ENCODE peak calls at places on chromosomes 13 and 19, in nine cellular contexts. G is NCI-H146; P is stimulated activated CD8-positive, alpha-beta memory T cell treated with anti-CD3 and anti-CD28 coated beads, Interleukin-4, amount 100 ng/mL, for 24 hours; J is hepatic stellate cell; K is cardiac muscle cell; F is progenitor cell of endocrine pancreas; U is right cardiac atrium; W is non-pigmented ciliary epithelial cell; H is T-helper 17 cell. E is an unnamed sample.

GRCh38 chr19:58097349-58097748 is 682 bp downstream of the ZSCAN18 start:
- DNase-seq in W (no peak), G (no peak), F (no peak), U (no peak), J (no peak), H (no peak), P (no peak), K (no peak), E (no peak)

GRCh38 chr13:94707400-94708021 is 4.8 kb downstream of the SOX21 start:
- DNase-seq in K (no peak), U (no peak), W (no peak), J (no peak), G (peak; percentile 42), F (no peak), H (no peak), P (no peak), E (no peak)

GRCh38 chr13:23678768-23679167 is 108.6 kb downstream of the TNFRSF19 start:
- DNase-seq in H (no peak), W (no peak), G (no peak), F (no peak), U (no peak), J (no peak), P (no peak), K (no peak), E (no peak)

GRCh38 chr19:30227071-30227621 is 145.0 kb upstream of the ZNF536 start:
- DNase-seq in K (no peak), H (no peak), U (no peak), J (no peak), G (no peak), F (no peak), P (no peak), W (no peak), E (no peak)

GRCh38 chr13:20006206-20006605 is 47.7 kb downstream of the ZMYM2 start:
- DNase-seq in J (peak; percentile 34), K (no peak), U (no peak), F (no peak), H (no peak), P (no peak), G (no peak), W (peak; percentile 19), E (no peak)

GRCh38 chr19:48502720-48503018 is 9.0 kb downstream of the LMTK3 start:
- DNase-seq in G (no peak), U (no peak), W (no peak), J (no peak), H (no peak), K (no peak), P (no peak), F (no peak), E (no peak)

GRCh38 chr19:8004723-8005513 is 523 bp downstream of the ELAVL1 start:
- DNase-seq in J (peak; percentile 35), K (peak; percentile 53), P (peak; percentile 6), G (peak; percentile 10), H (peak; percentile 30), W (no peak), U (no peak), F (no peak), E (no peak)

GRCh38 chr13:36086117-36086516 is 45.1 kb downstream of the DCLK1 start:
- DNase-seq in H (no peak), K (no peak), U (no peak), W (no peak), G (peak; percentile 95), P (no peak), J (no peak), F (peak; percentile 17), E (no peak)

GRCh38 chr13:36347826-36348225 is 1.6 kb upstream of the SPART start:
- DNase-seq in J (no peak), H (no peak), K (no peak), G (no peak), W (no peak), U (no peak), P (no peak), F (no peak), E (no peak)

GRCh38 chr19:3700242-3701032 is at the start of gene PIP5K1C:
- DNase-seq in J (peak; percentile 91), U (peak; percentile 89), H (peak; percentile 90), K (peak; percentile 95), P (peak; percentile 91), W (no peak), G (peak; percentile 76), F (peak; percentile 94), E (no peak)

GRCh38 chr19:21022996-21023395 is 2.5 kb downstream of the ZNF430 start:
- DNase-seq in F (no peak), P (no peak), W (peak; percentile 60), H (no peak), K (no peak), J (no peak), G (no peak), U (no peak), E (no peak)

GRCh38 chr13:41709511-41709910 is 251.4 kb downstream of the VWA8 start:
- DNase-seq in H (no peak), G (no peak), W (no peak), J (no peak), P (no peak), F (no peak), K (no peak), U (no peak), E (no peak)

GRCh38 chr19:15124572-15125231 is 17.5 kb downstream of the SYDE1 start:
- DNase-seq in U (no peak), F (peak; percentile 67), H (no peak), J (no peak), K (no peak), W (no peak), P (no peak), G (peak; percentile 49), E (no peak)

GRCh38 chr13:99694251-99694650 is 193.0 kb downstream of the TM9SF2 start:
- DNase-seq in W (no peak), J (no peak), K (no peak), U (no peak), F (no peak), G (no peak), P (no peak), H (no peak), E (no peak)

GRCh38 chr19:40416918-40417713 is 3.9 kb upstream of the PRX start:
- DNase-seq in W (no peak), K (no peak), F (no peak), G (no peak), P (no peak), U (peak; percentile 76), H (no peak), J (peak; percentile 75), E (no peak)

GRCh38 chr19:50358483-50359431 is 6.7 kb downstream of the NAPSA start:
- DNase-seq in H (peak; percentile 65), F (no peak), J (peak; percentile 92), W (no peak), G (no peak), U (peak; percentile 83), K (no peak), P (peak; percentile 62), E (no peak)

GRCh38 chr19:13961826-13962737 is 9.8 kb downstream of the DCAF15 start:
- DNase-seq in F (no peak), U (peak; percentile 45), P (no peak), H (no peak), J (no peak), G (no peak), W (no peak), K (peak; percentile 36), E (no peak)

GRCh38 chr13:72255908-72256307 is 388.9 kb upstream of the DACH1 start:
- DNase-seq in P (no peak), K (peak; percentile 77), G (peak; percentile 55), H (no peak), F (peak; percentile 14), U (no peak), W (peak; percentile 15), J (no peak), E (no peak)

GRCh38 chr13:39836038-39836437 is 180.6 kb downstream of the COG6 start:
- DNase-seq in U (no peak), G (no peak), H (no peak), F (no peak), W (no peak), J (no peak), P (no peak), K (no peak), E (no peak)

GRCh38 chr19:27851543-27852060 is 1361.3 kb downstream of the UQCRFS1 start:
- DNase-seq in G (no peak), K (no peak), H (no peak), J (no peak), P (no peak), U (no peak), W (no peak), F (no peak), E (no peak)

GRCh38 chr19:17967258-17968051 is 548 bp downstream of the KCNN1 start:
- DNase-seq in H (no peak), K (no peak), W (no peak), U (no peak), J (no peak), F (no peak), G (no peak), P (no peak), E (no peak)

GRCh38 chr19:48297975-48298374 is 27.4 kb upstream of the EMP3 start:
- DNase-seq in U (no peak), K (no peak), G (no peak), H (no peak), P (no peak), W (no peak), J (no peak), F (no peak), E (no peak)

GRCh38 chr13:97600438-97601080 is 166.6 kb downstream of the RAP2A start:
- DNase-seq in J (peak; percentile 8), H (no peak), U (no peak), F (no peak), G (no peak), W (peak; percentile 41), P (no peak), K (no peak), E (no peak)

GRCh38 chr19:15828121-15828620 is 12.7 kb upstream of the OR10H1 start:
- DNase-seq in U (no peak), K (no peak), F (no peak), H (no peak), W (no peak), P (no peak), J (no peak), G (no peak), E (no peak)

GRCh38 chr19:13613447-13613846 is 107.2 kb upstream of the CACNA1A start:
- DNase-seq in P (no peak), F (no peak), U (no peak), W (no peak), H (no peak), G (peak; percentile 90), J (no peak), K (no peak), E (no peak)